ENCODE peak calls at places on chromosome 13, in ten cellular contexts. N is fibroblast of mammary gland, J is testis, T is ascending aorta, F is fibroblast of pulmonary artery, A is cardiac muscle cell, C is BJ, I is A549, U is progenitor cell of endocrine pancreas, O is H1. E is an unnamed sample.

GRCh38 chr13:98842858-98843481 is 90.5 kb upstream of the SLC15A1 start:
- DNase-seq in C (peak), F (peak), O (no peak), T (no peak), A (peak), I (peak), J (peak), N (peak), U (peak), E (peak)

GRCh38 chr13:79386125-79386822 is 19.8 kb downstream of the RBM26 start:
- DNase-seq in U (no peak), T (no peak), N (no peak), F (no peak), A (no peak), O (no peak), J (no peak), C (no peak), I (no peak), E (no peak)

GRCh38 chr13:97429681-97430081 is 4.3 kb upstream of the RAP2A start:
- DNase-seq in T (no peak), U (no peak), C (peak), I (no peak), F (peak), J (no peak), O (no peak), N (peak), A (no peak), E (no peak)

GRCh38 chr13:32987462-32987861 is 28.8 kb upstream of the KL start:
- DNase-seq in T (no peak), C (no peak), I (no peak), O (no peak), A (no peak), J (no peak), N (no peak), U (no peak), F (no peak), E (no peak)

GRCh38 chr13:27926644-27927434 is 7.0 kb downstream of the PDX1 start:
- DNase-seq in T (no peak), C (no peak), F (no peak), N (no peak), U (no peak), A (no peak), I (no peak), J (no peak), O (no peak), E (no peak)

GRCh38 chr13:43116242-43116641 is 92.9 kb downstream of the DNAJC15 start:
- DNase-seq in A (no peak), U (no peak), C (no peak), T (no peak), F (no peak), I (peak), N (no peak), J (no peak), O (no peak), E (no peak)

GRCh38 chr13:92838786-92839185 is 387.8 kb upstream of the GPC6 start:
- DNase-seq in O (no peak), A (no peak), F (peak), T (no peak), U (no peak), N (peak), J (no peak), I (peak), C (no peak), E (no peak)

GRCh38 chr13:43805681-43806128 is 18.9 kb upstream of the ENOX1 start:
- DNase-seq in O (no peak), A (no peak), N (peak), T (no peak), U (no peak), J (no peak), C (no peak), F (no peak), I (peak), E (no peak)

GRCh38 chr13:101875717-101876393 is 423.4 kb downstream of the ITGBL1 start:
- DNase-seq in O (no peak), F (peak), C (no peak), I (peak), N (peak), J (no peak), A (no peak), U (no peak), T (no peak), E (no peak)

GRCh38 chr13:73622375-73622774 is 511.8 kb downstream of the KLF12 start:
- DNase-seq in J (no peak), O (no peak), N (no peak), A (no peak), T (no peak), F (peak), U (no peak), C (no peak), I (no peak), E (no peak)

GRCh38 chr13:98299954-98300350 is 122.9 kb upstream of the RNF113B start:
- DNase-seq in I (no peak), T (no peak), F (no peak), O (no peak), J (no peak), C (no peak), A (no peak), U (no peak), N (peak), E (no peak)

GRCh38 chr13:36395280-36395679 is 37.0 kb upstream of the CCNA1 start:
- DNase-seq in U (no peak), O (no peak), C (peak), F (peak), T (no peak), N (peak), A (no peak), J (no peak), I (peak), E (no peak)

GRCh38 chr13:80082396-80083096 is 258.4 kb downstream of the SPRY2 start:
- DNase-seq in I (no peak), T (no peak), J (no peak), U (no peak), A (no peak), N (peak), O (no peak), C (peak), F (peak), E (no peak)

GRCh38 chr13:50761406-50761805 is 82.1 kb downstream of the DLEU7 start:
- DNase-seq in F (no peak), T (no peak), O (no peak), I (no peak), U (no peak), A (no peak), C (no peak), N (no peak), J (no peak), E (no peak)

GRCh38 chr13:71712988-71713653 is 153.9 kb downstream of the DACH1 start:
- DNase-seq in A (peak), I (no peak), J (no peak), C (no peak), T (no peak), U (no peak), F (peak), N (no peak), O (peak), E (no peak)

GRCh38 chr13:85772379-85772778 is 26.8 kb downstream of the SLITRK6 start:
- DNase-seq in N (peak), T (no peak), F (peak), O (no peak), U (no peak), I (peak), J (no peak), A (no peak), C (no peak), E (no peak)

GRCh38 chr13:113597386-113598080 is 13.0 kb downstream of the TFDP1 start:
- DNase-seq in O (no peak), C (no peak), A (no peak), F (no peak), N (no peak), T (no peak), I (no peak), U (no peak), J (no peak), E (no peak)

GRCh38 chr13:75871059-75871458 is 234.9 kb downstream of the LMO7 start:
- DNase-seq in J (no peak), A (no peak), N (peak), U (no peak), C (no peak), O (no peak), T (no peak), F (no peak), I (no peak), E (no peak)

GRCh38 chr13:66835040-66835628 is 395.0 kb downstream of the PCDH9 start:
- DNase-seq in O (no peak), I (peak), U (no peak), C (no peak), J (peak), T (no peak), F (peak), A (peak), N (peak), E (peak)

GRCh38 chr13:44174769-44175425 is 198.7 kb upstream of the SERP2 start:
- DNase-seq in I (peak), A (peak), O (no peak), F (peak), T (no peak), J (peak), U (no peak), N (peak), C (no peak), E (no peak)

GRCh38 chr13:103799028-103799427 is 732.8 kb upstream of the SLC10A2 start:
- DNase-seq in U (no peak), F (no peak), O (no peak), I (no peak), C (no peak), N (no peak), A (no peak), J (no peak), T (no peak), E (no peak)

GRCh38 chr13:100382787-100383186 is 205.8 kb downstream of the GGACT start:
- DNase-seq in T (no peak), C (no peak), J (no peak), N (peak), F (peak), U (no peak), I (no peak), A (no peak), O (no peak), E (no peak)

GRCh38 chr13:57846600-57847173 is 215.1 kb downstream of the PCDH17 start:
- DNase-seq in T (no peak), N (no peak), O (no peak), I (no peak), C (no peak), A (no peak), J (no peak), F (no peak), U (no peak), E (no peak)

GRCh38 chr13:39105110-39105509 is 66.9 kb downstream of the NHLRC3 start:
- DNase-seq in F (peak), T (no peak), N (peak), U (no peak), A (peak), I (no peak), O (no peak), J (no peak), C (no peak), E (no peak)

GRCh38 chr13:111183959-111184684 is 69.0 kb downstream of the ARHGEF7 start:
- DNase-seq in F (no peak), U (no peak), I (no peak), A (no peak), C (no peak), N (no peak), T (no peak), J (no peak), O (no peak), E (no peak)

GRCh38 chr13:33057019-33057785 is 41.0 kb downstream of the KL start:
- DNase-seq in F (peak), J (peak), I (peak), C (no peak), U (no peak), T (no peak), O (no peak), A (no peak), N (peak), E (no peak)

GRCh38 chr13:25764378-25764777 is 287.4 kb downstream of the SHISA2 start:
- DNase-seq in A (no peak), J (no peak), U (no peak), C (no peak), F (no peak), T (no peak), O (no peak), I (no peak), N (no peak), E (no peak)

GRCh38 chr13:73299787-73300186 is 241.0 kb downstream of the KLF5 start:
- DNase-seq in N (no peak), I (no peak), F (no peak), O (no peak), C (no peak), A (no peak), U (no peak), T (no peak), J (no peak), E (no peak)

GRCh38 chr13:72112216-72112615 is 245.2 kb upstream of the DACH1 start:
- DNase-seq in U (no peak), N (no peak), O (no peak), F (no peak), T (no peak), C (no peak), A (no peak), J (no peak), I (no peak), E (no peak)

GRCh38 chr13:29749401-29750177 is 100.8 kb downstream of the UBL3 start:
- DNase-seq in F (peak), O (no peak), N (peak), J (no peak), U (no peak), C (no peak), A (no peak), T (no peak), I (no peak), E (no peak)

GRCh38 chr13:44311011-44311481 is 62.6 kb upstream of the SERP2 start:
- DNase-seq in T (no peak), U (no peak), F (peak), J (no peak), A (no peak), I (peak), N (peak), C (no peak), O (no peak), E (no peak)

GRCh38 chr13:35956074-35956473 is 175.1 kb downstream of the DCLK1 start:
- DNase-seq in N (no peak), T (no peak), J (no peak), F (no peak), I (no peak), U (no peak), A (no peak), O (no peak), C (no peak), E (no peak)

DNA sequence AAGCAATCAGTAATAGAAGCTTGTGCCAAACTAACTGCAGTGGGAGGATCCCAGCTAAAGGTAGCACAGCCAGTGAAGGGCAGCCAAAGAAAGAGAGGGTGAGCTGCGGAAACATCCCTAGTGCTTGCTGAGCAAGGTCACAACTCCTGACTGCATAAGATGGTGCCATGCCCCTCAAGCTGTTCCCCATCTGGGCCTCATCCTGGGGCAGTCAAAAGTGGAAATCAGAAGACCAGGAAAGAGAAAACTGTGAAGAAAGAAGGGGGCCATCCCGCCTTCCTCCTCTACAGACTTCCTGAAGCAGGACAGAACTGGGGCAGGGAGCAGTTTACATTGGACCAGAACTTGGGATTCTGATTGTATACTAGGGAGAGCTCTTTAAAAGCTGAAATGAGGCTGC is 159.2 kb downstream of the TNFSF13B start:
- DNase-seq in O (no peak), N (no peak), U (no peak), F (no peak), T (no peak), A (no peak), I (no peak), C (no peak), J (no peak), E (no peak)
- TF ChIP-seq CTCF in O (no peak), N (no peak), U (no peak), F (no peak), T (no peak), A (no peak), I (no peak), C (no peak), J (no peak), E (no peak)

GRCh38 chr13:40792284-40793051 is 3.1 kb downstream of the SLC25A15 start:
- DNase-seq in C (no peak), F (no peak), A (no peak), J (no peak), N (no peak), U (no peak), I (no peak), T (no peak), O (no peak), E (no peak)

GRCh38 chr13:40787062-40787461 is 2.3 kb upstream of the SLC25A15 start:
- DNase-seq in C (no peak), J (no peak), A (no peak), T (no peak), N (peak), O (no peak), I (no peak), U (no peak), F (peak), E (no peak)

GRCh38 chr13:40790232-40790631 is 821 bp downstream of the SLC25A15 start:
- DNase-seq in O (no peak), I (no peak), J (no peak), T (no peak), U (no peak), F (no peak), N (no peak), C (no peak), A (no peak), E (no peak)

GRCh38 chr13:40786568-40786996 is 2.8 kb upstream of the SLC25A15 start:
- DNase-seq in J (no peak), T (no peak), I (no peak), C (no peak), N (peak), F (peak), O (no peak), A (no peak), U (no peak), E (no peak)

DNA sequence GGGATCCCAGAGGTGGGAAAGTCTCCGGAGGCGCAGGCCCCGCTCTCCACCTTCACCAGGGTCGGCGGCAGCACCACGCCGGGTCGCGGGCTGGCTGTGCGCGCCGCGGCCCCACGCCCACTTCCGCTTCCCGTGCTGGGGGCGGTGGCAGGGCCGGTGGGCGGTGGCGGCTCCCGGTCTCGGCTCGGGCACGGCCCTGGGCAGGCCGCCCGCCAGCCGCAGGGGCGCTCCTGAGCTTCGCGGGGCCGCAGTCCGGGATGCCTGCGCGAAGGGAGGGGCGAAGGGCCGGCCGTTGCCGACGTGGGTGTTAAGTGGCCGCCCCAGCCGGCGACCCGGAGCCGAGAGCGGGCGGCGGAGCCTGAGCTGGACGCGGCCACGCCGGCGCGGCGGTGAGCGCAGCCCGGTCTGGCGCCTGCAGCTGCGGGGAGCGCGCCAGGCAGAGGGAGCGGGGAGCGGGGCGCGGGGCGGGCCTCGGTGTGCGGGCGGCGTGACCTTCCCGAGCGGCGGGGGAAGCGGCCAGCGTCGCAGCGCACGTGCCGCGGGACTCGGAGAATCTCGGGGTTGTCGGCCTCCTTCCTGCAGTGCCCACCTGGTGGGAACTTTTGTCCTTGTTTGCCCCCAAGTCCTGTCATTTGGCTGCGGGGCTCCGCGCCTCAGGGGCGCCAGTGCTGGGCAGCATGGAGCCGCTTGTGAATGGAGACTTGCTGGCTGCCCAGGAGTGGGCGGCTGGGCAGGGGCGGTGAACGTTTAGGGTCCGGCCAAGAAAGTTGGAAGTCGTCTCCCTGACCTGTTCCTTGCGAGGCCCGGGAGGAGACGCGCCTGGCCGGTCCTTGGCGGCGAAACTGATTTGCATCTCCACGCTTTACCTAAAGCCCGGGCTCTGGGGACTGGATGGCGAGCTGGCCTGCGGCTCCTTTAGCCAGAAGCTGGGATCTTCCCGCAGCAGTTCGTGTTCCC is at the start of gene SLC25A15:
- DNase-seq in F (peak), J (peak), T (no peak), I (peak), U (peak), N (peak), O (no peak), C (no peak), A (peak), E (peak)
- TF ChIP-seq CTCF in F (no peak), J (no peak), T (no peak), I (peak), U (peak), N (no peak), O (no peak), C (no peak), A (peak), E (no peak)

DNA sequence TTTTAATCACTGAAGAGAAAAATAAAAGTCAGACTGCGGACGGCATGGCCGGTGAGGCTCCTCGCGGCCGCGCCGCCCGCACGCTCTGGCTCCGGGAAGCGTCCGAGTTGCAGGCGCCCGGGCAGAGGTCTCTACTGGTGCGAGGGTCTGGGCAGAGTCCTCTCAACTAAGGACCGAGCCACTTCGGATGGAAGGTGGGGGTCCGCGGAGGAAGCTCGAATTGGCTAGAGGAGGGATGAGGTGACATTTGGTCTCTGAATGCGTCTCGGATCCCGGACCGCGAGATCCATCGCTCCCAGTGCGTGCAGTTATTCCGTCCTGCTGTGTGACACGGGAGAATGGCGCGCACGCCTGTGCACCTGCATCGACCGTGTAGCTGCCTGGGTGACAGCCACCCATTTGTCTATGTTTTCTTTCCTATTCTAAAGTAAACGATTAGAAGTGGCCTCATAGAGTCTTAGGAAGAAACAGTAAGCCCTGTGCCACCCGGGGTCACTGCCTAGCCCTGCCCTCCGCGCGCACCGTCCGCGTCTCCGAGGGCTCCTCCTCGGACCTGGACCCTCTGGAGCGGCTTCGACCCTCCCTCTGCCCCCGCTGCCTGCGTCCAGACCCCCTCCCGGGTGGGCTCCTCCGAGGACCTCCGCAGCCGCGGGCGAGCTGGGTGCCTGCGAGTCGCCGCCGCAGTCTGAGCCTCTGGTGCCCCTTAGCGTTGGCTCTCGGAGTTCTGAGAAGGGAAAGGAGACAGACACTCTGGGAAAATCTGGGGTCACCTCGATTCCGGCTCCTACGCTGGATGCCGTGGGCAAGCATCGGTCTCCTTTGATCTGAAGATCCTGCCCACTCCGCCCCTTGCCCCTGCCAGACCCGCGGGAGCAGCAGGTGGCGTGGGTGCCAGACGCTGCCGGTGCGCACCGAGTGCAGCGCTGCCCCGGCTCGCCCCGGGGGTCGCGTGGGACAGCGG is 347.4 kb downstream of the LIG4 start:
- DNase-seq in U (peak), I (peak), F (peak), C (no peak), N (peak), T (no peak), J (peak), O (no peak), A (peak), E (no peak)
- TF ChIP-seq CTCF in U (peak), I (peak), F (peak), C (peak), N (peak), T (peak), J (peak), O (peak), A (peak), E (no peak)

DNA sequence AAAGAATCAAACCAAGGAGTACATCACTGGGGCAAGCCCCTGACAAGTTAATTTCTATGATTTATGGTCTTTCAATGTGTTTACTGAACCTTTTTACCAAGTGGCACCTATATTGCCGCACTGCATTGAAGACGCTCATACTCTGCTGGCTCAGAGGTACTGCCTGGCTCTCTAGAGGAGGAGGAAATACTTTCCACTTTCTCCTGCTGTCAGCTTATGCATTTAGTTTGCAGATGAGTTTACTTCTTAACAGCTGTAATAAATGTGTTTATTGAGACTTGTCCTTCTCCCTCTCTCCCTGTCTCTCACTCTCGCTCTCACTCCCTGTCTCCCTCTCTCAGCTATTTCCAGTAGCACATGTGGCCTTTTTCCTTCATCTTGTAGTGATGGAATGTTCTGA is 60.4 kb upstream of the SPATA13 start:
- DNase-seq in I (no peak), U (no peak), O (no peak), T (no peak), N (no peak), J (no peak), F (no peak), C (no peak), A (no peak), E (no peak)
- TF ChIP-seq CTCF in I (no peak), U (no peak), O (no peak), T (no peak), N (no peak), J (no peak), F (no peak), C (no peak), A (no peak), E (no peak)